ENCODE peak calls at places on chromosomes 12 and 14, in seven cellular contexts. W is neuronal stem cell; F is mucosa of descending colon; G is IMR-90; T is psoas muscle; J is AG09309; V is CD8-positive, alpha-beta memory T cell. H is an unnamed sample.

GRCh38 chr14:53493895-53494294 is 340.8 kb upstream of the DDHD1 start:
- DNase-seq in W (no peak), F (no peak), G (no peak), T (no peak), J (no peak), V (no peak), H (no peak)

GRCh38 chr12:41521872-41522379 is 333.8 kb downstream of the PDZRN4 start:
- DNase-seq in W (no peak), F (no peak), G (peak), T (no peak), J (peak), V (no peak), H (peak)

GRCh38 chr12:93156091-93156490 is 221.6 kb upstream of the NUDT4 start:
- DNase-seq in W (no peak), F (no peak), G (no peak), T (no peak), J (no peak), V (no peak), H (no peak)

GRCh38 chr12:109738878-109739665 is 25.4 kb downstream of the FAM222A start:
- DNase-seq in W (no peak), F (peak), G (peak), T (peak), J (no peak), V (no peak), H (no peak)

GRCh38 chr12:32906407-32907165 is 10.0 kb upstream of the PKP2 start:
- DNase-seq in W (no peak), F (no peak), G (no peak), T (no peak), J (no peak), V (no peak), H (no peak)

GRCh38 chr12:117552971-117553370 is 191.5 kb upstream of the NOS1 start:
- DNase-seq in W (no peak), F (no peak), G (no peak), T (no peak), J (no peak), V (no peak), H (no peak)

GRCh38 chr12:51270847-51271518 is 768 bp upstream of the SMAGP start:
- DNase-seq in W (no peak), F (no peak), G (peak), T (no peak), J (peak), V (no peak), H (no peak)

GRCh38 chr14:52241102-52241793 is 26.2 kb upstream of the PTGDR start:
- DNase-seq in W (no peak), F (no peak), G (peak), T (no peak), J (peak), V (no peak), H (no peak)

GRCh38 chr14:67477926-67478915 is 10.3 kb downstream of the TMEM229B start:
- DNase-seq in W (no peak), F (no peak), G (no peak), T (no peak), J (no peak), V (no peak), H (no peak)

GRCh38 chr12:20109667-20110066 is 258.7 kb upstream of the PDE3A start:
- DNase-seq in W (no peak), F (no peak), G (no peak), T (no peak), J (no peak), V (no peak), H (no peak)

GRCh38 chr12:6229823-6230222 is 29.6 kb downstream of the CD9 start:
- DNase-seq in W (no peak), F (peak), G (peak), T (peak), J (peak), V (no peak), H (no peak)

GRCh38 chr12:80553316-80553715 is 109.3 kb downstream of the PTPRQ start:
- DNase-seq in W (no peak), F (no peak), G (peak), T (no peak), J (peak), V (no peak), H (no peak)

GRCh38 chr12:98587084-98587483 is 6.4 kb upstream of the SLC25A3 start:
- DNase-seq in W (no peak), F (no peak), G (no peak), T (no peak), J (no peak), V (no peak), H (no peak)

GRCh38 chr12:28108599-28108998 is 81.7 kb upstream of the CCDC91 start:
- DNase-seq in W (no peak), F (no peak), G (no peak), T (no peak), J (no peak), V (peak), H (peak)

GRCh38 chr12:68805592-68806120 is 2.3 kb upstream of the MDM2 start:
- DNase-seq in W (no peak), F (no peak), G (peak), T (no peak), J (no peak), V (no peak), H (no peak)

GRCh38 chr12:68808388-68809189 is 612 bp downstream of the MDM2 start:
- DNase-seq in W (no peak), F (peak), G (peak), T (peak), J (peak), V (peak), H (peak)

GRCh38 chr12:68807576-68808387 is at the start of gene MDM2:
- DNase-seq in W (peak), F (peak), G (peak), T (peak), J (peak), V (peak), H (peak)

GRCh38 chr12:68804654-68805591 is 3.1 kb upstream of the MDM2 start:
- DNase-seq in W (no peak), F (no peak), G (no peak), T (no peak), J (no peak), V (no peak), H (no peak)

GRCh38 chr12:68806488-68807237 is 1.3 kb upstream of the MDM2 start:
- DNase-seq in W (no peak), F (no peak), G (no peak), T (no peak), J (no peak), V (no peak), H (no peak)
- H3K4me3 ChIP-seq in W (no peak), F (no peak), G (no peak), T (peak), J (no peak), V (no peak), H (peak)

GRCh38 chr12:130975116-130975515 is 21.4 kb downstream of the ADGRD1 start:
- DNase-seq in W (no peak), F (no peak), G (no peak), T (no peak), J (no peak), V (no peak), H (no peak)
- H3K4me3 ChIP-seq in W (no peak), F (no peak), G (no peak), T (no peak), J (no peak), V (no peak), H (no peak)

GRCh38 chr14:100904307-100905019 is 941 bp upstream of the RTL1 start:
- DNase-seq in W (peak), F (no peak), G (no peak), T (no peak), J (no peak), V (no peak), H (no peak)
- H3K4me3 ChIP-seq in W (peak), F (no peak), G (no peak), T (no peak), J (no peak), V (no peak), H (no peak)

GRCh38 chr12:90611891-90612290 is 343.1 kb downstream of the CCER1 start:
- DNase-seq in W (no peak), F (no peak), G (no peak), T (no peak), J (no peak), V (no peak), H (no peak)
- H3K4me3 ChIP-seq in W (no peak), F (no peak), G (no peak), T (no peak), J (no peak), V (no peak), H (no peak)

H was measured in Jurkat, Clone E6-1.